ENCODE peak calls at places on chromosome 6, in ten cellular contexts. One of them, this sample, is unnamed.

GRCh38 chr6:7640607-7641577 is 50.9 kb downstream of the SNRNP48 start:
- DNase-seq in kidney glomerular epithelial cell: peak
- DNase-seq in stromal cell of bone marrow: no peak
- DNase-seq in HEK293T: no peak
- DNase-seq in effector CD8-positive, alpha-beta T cell: no peak
- DNase-seq in ovary: no peak
- DNase-seq in AML-193: no peak
- DNase-seq in myocyte: no peak
- DNase-seq in H9: no peak
- DNase-seq in stimulated activated CD4-positive, alpha-beta T cell treated with anti-CD3 and anti-CD28 coated beads, Interleukin-1b, Interleukin-23, amount 100 ng/mL, for 48 hours: no peak
- DNase-seq in this sample: no peak

GRCh38 chr6:49653438-49653837 is 16.8 kb upstream of the RHAG start:
- DNase-seq in HEK293T: no peak
- DNase-seq in effector CD8-positive, alpha-beta T cell: no peak
- DNase-seq in AML-193: no peak
- DNase-seq in stimulated activated CD4-positive, alpha-beta T cell treated with anti-CD3 and anti-CD28 coated beads, Interleukin-1b, Interleukin-23, amount 100 ng/mL, for 48 hours: no peak
- DNase-seq in kidney glomerular epithelial cell: no peak
- DNase-seq in stromal cell of bone marrow: no peak
- DNase-seq in ovary: no peak
- DNase-seq in H9: no peak
- DNase-seq in myocyte: no peak
- DNase-seq in this sample: no peak

GRCh38 chr6:99933129-99933528 is 60.9 kb downstream of the MCHR2 start:
- DNase-seq in stimulated activated CD4-positive, alpha-beta T cell treated with anti-CD3 and anti-CD28 coated beads, Interleukin-1b, Interleukin-23, amount 100 ng/mL, for 48 hours: no peak
- DNase-seq in stromal cell of bone marrow: peak
- DNase-seq in H9: no peak
- DNase-seq in HEK293T: no peak
- DNase-seq in ovary: no peak
- DNase-seq in kidney glomerular epithelial cell: no peak
- DNase-seq in myocyte: peak
- DNase-seq in AML-193: no peak
- DNase-seq in effector CD8-positive, alpha-beta T cell: no peak
- DNase-seq in this sample: no peak

GRCh38 chr6:15296735-15297134 is 50.9 kb downstream of the JARID2 start:
- DNase-seq in ovary: no peak
- DNase-seq in AML-193: peak
- DNase-seq in effector CD8-positive, alpha-beta T cell: no peak
- DNase-seq in stimulated activated CD4-positive, alpha-beta T cell treated with anti-CD3 and anti-CD28 coated beads, Interleukin-1b, Interleukin-23, amount 100 ng/mL, for 48 hours: peak
- DNase-seq in kidney glomerular epithelial cell: no peak
- DNase-seq in myocyte: no peak
- DNase-seq in stromal cell of bone marrow: no peak
- DNase-seq in H9: no peak
- DNase-seq in HEK293T: no peak
- DNase-seq in this sample: peak

GRCh38 chr6:133408543-133408942 is 167.4 kb downstream of the EYA4 start:
- DNase-seq in stimulated activated CD4-positive, alpha-beta T cell treated with anti-CD3 and anti-CD28 coated beads, Interleukin-1b, Interleukin-23, amount 100 ng/mL, for 48 hours: no peak
- DNase-seq in ovary: no peak
- DNase-seq in kidney glomerular epithelial cell: no peak
- DNase-seq in HEK293T: no peak
- DNase-seq in H9: no peak
- DNase-seq in AML-193: no peak
- DNase-seq in effector CD8-positive, alpha-beta T cell: no peak
- DNase-seq in stromal cell of bone marrow: no peak
- DNase-seq in myocyte: no peak
- DNase-seq in this sample: no peak

GRCh38 chr6:7671076-7671475 is 54.8 kb upstream of the BMP6 start:
- DNase-seq in HEK293T: no peak
- DNase-seq in stimulated activated CD4-positive, alpha-beta T cell treated with anti-CD3 and anti-CD28 coated beads, Interleukin-1b, Interleukin-23, amount 100 ng/mL, for 48 hours: no peak
- DNase-seq in myocyte: peak
- DNase-seq in kidney glomerular epithelial cell: no peak
- DNase-seq in ovary: no peak
- DNase-seq in effector CD8-positive, alpha-beta T cell: no peak
- DNase-seq in stromal cell of bone marrow: peak
- DNase-seq in AML-193: no peak
- DNase-seq in H9: no peak
- DNase-seq in this sample: no peak

GRCh38 chr6:129519750-129520149 is 190.2 kb downstream of the ARHGAP18 start:
- DNase-seq in stimulated activated CD4-positive, alpha-beta T cell treated with anti-CD3 and anti-CD28 coated beads, Interleukin-1b, Interleukin-23, amount 100 ng/mL, for 48 hours: no peak
- DNase-seq in stromal cell of bone marrow: no peak
- DNase-seq in ovary: no peak
- DNase-seq in HEK293T: no peak
- DNase-seq in effector CD8-positive, alpha-beta T cell: no peak
- DNase-seq in myocyte: no peak
- DNase-seq in kidney glomerular epithelial cell: no peak
- DNase-seq in H9: no peak
- DNase-seq in AML-193: no peak
- DNase-seq in this sample: no peak

GRCh38 chr6:106056738-106057390 is 29.3 kb upstream of the PRDM1 start:
- DNase-seq in effector CD8-positive, alpha-beta T cell: no peak
- DNase-seq in stromal cell of bone marrow: no peak
- DNase-seq in HEK293T: no peak
- DNase-seq in stimulated activated CD4-positive, alpha-beta T cell treated with anti-CD3 and anti-CD28 coated beads, Interleukin-1b, Interleukin-23, amount 100 ng/mL, for 48 hours: no peak
- DNase-seq in kidney glomerular epithelial cell: no peak
- DNase-seq in AML-193: no peak
- DNase-seq in H9: no peak
- DNase-seq in myocyte: peak
- DNase-seq in ovary: no peak
- DNase-seq in this sample: no peak

GRCh38 chr6:108363756-108364356 is 69.0 kb downstream of the AFG1L start:
- DNase-seq in effector CD8-positive, alpha-beta T cell: no peak
- DNase-seq in myocyte: no peak
- DNase-seq in AML-193: no peak
- DNase-seq in kidney glomerular epithelial cell: no peak
- DNase-seq in ovary: no peak
- DNase-seq in H9: no peak
- DNase-seq in stromal cell of bone marrow: no peak
- DNase-seq in HEK293T: no peak
- DNase-seq in stimulated activated CD4-positive, alpha-beta T cell treated with anti-CD3 and anti-CD28 coated beads, Interleukin-1b, Interleukin-23, amount 100 ng/mL, for 48 hours: no peak
- DNase-seq in this sample: peak

GRCh38 chr6:35452186-35453090 is at the start of gene FANCE:
- DNase-seq in myocyte: peak
- DNase-seq in kidney glomerular epithelial cell: peak
- DNase-seq in H9: peak
- DNase-seq in effector CD8-positive, alpha-beta T cell: peak
- DNase-seq in ovary: peak
- DNase-seq in HEK293T: peak
- DNase-seq in AML-193: peak
- DNase-seq in stromal cell of bone marrow: peak
- DNase-seq in stimulated activated CD4-positive, alpha-beta T cell treated with anti-CD3 and anti-CD28 coated beads, Interleukin-1b, Interleukin-23, amount 100 ng/mL, for 48 hours: peak
- DNase-seq in this sample: peak

GRCh38 chr6:29552512-29553051 is 7.0 kb downstream of the UBD start:
- DNase-seq in stromal cell of bone marrow: peak
- DNase-seq in HEK293T: peak
- DNase-seq in myocyte: peak
- DNase-seq in ovary: no peak
- DNase-seq in AML-193: no peak
- DNase-seq in H9: no peak
- DNase-seq in effector CD8-positive, alpha-beta T cell: no peak
- DNase-seq in kidney glomerular epithelial cell: peak
- DNase-seq in stimulated activated CD4-positive, alpha-beta T cell treated with anti-CD3 and anti-CD28 coated beads, Interleukin-1b, Interleukin-23, amount 100 ng/mL, for 48 hours: no peak
- DNase-seq in this sample: no peak

GRCh38 chr6:149497365-149497764 is 12.6 kb upstream of the ZC3H12D start:
- DNase-seq in myocyte: no peak
- DNase-seq in effector CD8-positive, alpha-beta T cell: no peak
- DNase-seq in H9: no peak
- DNase-seq in stromal cell of bone marrow: no peak
- DNase-seq in ovary: no peak
- DNase-seq in kidney glomerular epithelial cell: no peak
- DNase-seq in stimulated activated CD4-positive, alpha-beta T cell treated with anti-CD3 and anti-CD28 coated beads, Interleukin-1b, Interleukin-23, amount 100 ng/mL, for 48 hours: no peak
- DNase-seq in HEK293T: no peak
- DNase-seq in AML-193: no peak
- DNase-seq in this sample: no peak

GRCh38 chr6:146990284-146990683 is 213.9 kb upstream of the STXBP5 start:
- DNase-seq in AML-193: no peak
- DNase-seq in stimulated activated CD4-positive, alpha-beta T cell treated with anti-CD3 and anti-CD28 coated beads, Interleukin-1b, Interleukin-23, amount 100 ng/mL, for 48 hours: no peak
- DNase-seq in H9: no peak
- DNase-seq in ovary: no peak
- DNase-seq in HEK293T: no peak
- DNase-seq in kidney glomerular epithelial cell: peak
- DNase-seq in stromal cell of bone marrow: no peak
- DNase-seq in effector CD8-positive, alpha-beta T cell: no peak
- DNase-seq in myocyte: peak
- DNase-seq in this sample: no peak

GRCh38 chr6:165821754-165822153 is 158.7 kb upstream of the PDE10A start:
- DNase-seq in stromal cell of bone marrow: no peak
- DNase-seq in HEK293T: no peak
- DNase-seq in stimulated activated CD4-positive, alpha-beta T cell treated with anti-CD3 and anti-CD28 coated beads, Interleukin-1b, Interleukin-23, amount 100 ng/mL, for 48 hours: no peak
- DNase-seq in effector CD8-positive, alpha-beta T cell: no peak
- DNase-seq in kidney glomerular epithelial cell: peak
- DNase-seq in H9: no peak
- DNase-seq in myocyte: peak
- DNase-seq in ovary: no peak
- DNase-seq in AML-193: no peak
- DNase-seq in this sample: no peak